ENCODE peak calls at places on chromosome 16, in eight cellular contexts. F, Y, P, T, B, E, L and J are unnamed samples.

GRCh38 chr16:46658925-46659324 is 30.1 kb downstream of the VPS35 start:
- DNase-seq in F (no peak), Y (peak; percentile 34), P (no peak), T (no peak), B (no peak), E (no peak), L (no peak), J (peak; percentile 70)

GRCh38 chr16:85466989-85467388 is 146.1 kb upstream of the GSE1 start:
- DNase-seq in F (no peak), Y (no peak), P (no peak), T (no peak), B (no peak), E (no peak), L (no peak), J (peak; percentile 76)

GRCh38 chr16:86095906-86096485 is 197.0 kb downstream of the IRF8 start:
- DNase-seq in F (no peak), Y (no peak), P (no peak), T (no peak), B (no peak), E (no peak), L (no peak), J (no peak)

GRCh38 chr16:30780021-30780420 is 7.0 kb downstream of the ZNF629 start:
- DNase-seq in F (no peak), Y (no peak), P (no peak), T (no peak), B (no peak), E (no peak), L (no peak), J (no peak)

GRCh38 chr16:85027968-85028637 is 508 bp downstream of the KIAA0513 start:
- DNase-seq in F (no peak), Y (no peak), P (no peak), T (no peak), B (no peak), E (no peak), L (no peak), J (no peak)

GRCh38 chr16:57245472-57246113 is 534 bp downstream of the ARL2BP start:
- DNase-seq in F (peak; percentile 40), Y (peak; percentile 38), P (peak; percentile 8), T (no peak), B (peak; percentile 24), E (peak; percentile 50), L (no peak), J (no peak)

GRCh38 chr16:79451196-79451816 is 149.2 kb downstream of the MAF start:
- DNase-seq in F (no peak), Y (no peak), P (no peak), T (no peak), B (no peak), E (no peak), L (no peak), J (no peak)

GRCh38 chr16:11253995-11254912 is 1.8 kb downstream of the SOCS1 start:
- DNase-seq in F (no peak), Y (no peak), P (no peak), T (peak; percentile 16), B (no peak), E (no peak), L (no peak), J (no peak)

GRCh38 chr16:67719778-67720144 is 645 bp upstream of the GFOD2 start:
- DNase-seq in F (no peak), Y (peak; percentile 40), P (no peak), T (peak; percentile 63), B (peak; percentile 21), E (peak; percentile 20), L (no peak), J (peak; percentile 61)

GRCh38 chr16:56195151-56195550 is 3.9 kb downstream of the GNAO1 start:
- DNase-seq in F (no peak), Y (no peak), P (no peak), T (no peak), B (no peak), E (peak; percentile 46), L (no peak), J (no peak)

GRCh38 chr16:1152123-1152638 is 725 bp upstream of the CACNA1H start:
- DNase-seq in F (no peak), Y (no peak), P (no peak), T (no peak), B (no peak), E (no peak), L (no peak), J (peak; percentile 86)

GRCh38 chr16:88383401-88384221 is 852 bp downstream of the ZNF469 start:
- DNase-seq in F (peak; percentile 43), Y (no peak), P (peak; percentile 28), T (peak; percentile 63), B (no peak), E (no peak), L (no peak), J (no peak)
- TF ChIP-seq CTCF in F (peak; percentile 49), Y (no peak), P (peak; percentile 65), T (peak; percentile 57), B (peak; percentile 51), E (no peak), L (peak; percentile 52), J (peak; percentile 47)

DNA sequence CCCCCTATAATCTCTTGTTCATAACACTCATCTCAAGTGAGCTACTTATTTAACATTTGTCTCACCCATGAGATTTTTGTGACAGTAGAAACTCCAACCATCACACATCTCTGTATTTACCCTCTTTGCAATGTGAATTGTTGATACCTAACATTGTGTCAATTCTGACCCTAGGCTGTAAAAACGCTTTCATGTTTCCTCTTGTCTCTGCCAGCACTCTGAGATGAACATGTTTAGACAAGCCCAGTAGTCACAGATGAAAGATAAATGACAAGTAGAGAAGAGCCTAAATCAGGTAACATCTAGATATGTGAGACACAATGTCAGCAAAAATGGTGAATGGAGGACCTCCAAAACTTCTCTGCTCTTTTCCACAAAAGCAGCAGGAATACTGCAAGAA is 1254.5 kb upstream of the GOT2 start:
- DNase-seq in F (no peak), Y (no peak), P (no peak), T (no peak), B (no peak), E (no peak), L (no peak), J (no peak)
- H3K9me3 ChIP-seq in F (no peaks in the 10 kb centered on the region), Y (peaks cover 8% of the 10 kb centered on the region), P (peaks cover 31% of the 10 kb centered on the region), T (peaks cover 5% of the 10 kb centered on the region), B (no peaks in the 10 kb centered on the region), E (no peaks in the 10 kb centered on the region), L (peaks cover 33% of the 10 kb centered on the region), J (no peaks in the 10 kb centered on the region)

GRCh38 chr16:23944381-23944780 is 108.6 kb downstream of the PRKCB start:
- DNase-seq in F (no peak), Y (no peak), P (no peak), T (no peak), B (no peak), E (no peak), L (no peak), J (no peak)
- TF ChIP-seq POLR2A in F (no peak), Y (no peak), P (no peak), T (no peak), B (no peak), E (no peak), L (no peak), J (no peak)

GRCh38 chr16:23048164-23048563 is 101.1 kb downstream of the USP31 start:
- DNase-seq in F (no peak), Y (no peak), P (no peak), T (no peak), B (no peak), E (no peak), L (no peak), J (no peak)
- TF ChIP-seq CTCF in F (no peak), Y (no peak), P (no peak), T (no peak), B (no peak), E (no peak), L (no peak), J (no peak)

GRCh38 chr16:47834485-47835024 is 321.2 kb downstream of the ABCC12 start:
- DNase-seq in F (no peak), Y (no peak), P (no peak), T (no peak), B (no peak), E (no peak), L (no peak), J (no peak)

DNA sequence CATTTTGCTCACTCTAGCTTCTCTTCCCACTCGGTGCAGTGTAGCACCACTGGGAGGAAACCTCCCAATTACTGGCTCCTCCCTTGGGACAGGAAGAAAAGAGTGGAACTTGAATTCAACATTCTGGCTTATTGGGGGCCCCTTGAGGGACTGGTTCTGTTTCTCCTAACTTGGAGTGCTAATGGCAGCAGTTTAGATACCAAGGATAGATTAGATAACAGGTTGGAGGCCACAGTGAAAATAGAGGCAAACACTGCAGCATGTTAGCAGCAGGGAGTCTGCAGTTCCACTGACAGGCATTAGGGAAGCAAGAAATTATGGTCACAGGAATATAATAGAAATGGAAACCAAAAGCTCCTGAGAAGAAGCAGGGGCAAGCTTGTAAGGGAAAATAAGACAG is 322.0 kb downstream of the ABCC12 start:
- DNase-seq in F (no peak), Y (no peak), P (no peak), T (no peak), B (no peak), E (no peak), L (no peak), J (no peak)
- H3K9me3 ChIP-seq in F (no peaks in the 10 kb centered on the region), Y (peaks cover 3% of the 10 kb centered on the region), P (no peaks in the 10 kb centered on the region), T (peaks cover 4% of the 10 kb centered on the region), B (no peaks in the 10 kb centered on the region), E (peaks cover 20% of the 10 kb centered on the region), L (peaks cover 43% of the 10 kb centered on the region), J (peaks cover 6% of the 10 kb centered on the region)

GRCh38 chr16:89892635-89893034 is 19.2 kb downstream of the TCF25 start:
- DNase-seq in F (no peak), Y (no peak), P (no peak), T (no peak), B (no peak), E (no peak), L (no peak), J (no peak)

GRCh38 chr16:89890200-89890599 is 16.8 kb downstream of the TCF25 start:
- DNase-seq in F (no peak), Y (no peak), P (no peak), T (no peak), B (no peak), E (no peak), L (no peak), J (no peak)

GRCh38 chr16:89893642-89894548 is 20.5 kb downstream of the TCF25 start:
- DNase-seq in F (no peak), Y (no peak), P (no peak), T (no peak), B (no peak), E (no peak), L (no peak), J (no peak)

GRCh38 chr16:89892055-89892630 is 18.8 kb downstream of the TCF25 start:
- DNase-seq in F (no peak), Y (no peak), P (no peak), T (no peak), B (no peak), E (no peak), L (no peak), J (no peak)

GRCh38 chr16:89890886-89891657 is 17.7 kb downstream of the TCF25 start:
- DNase-seq in F (no peak), Y (no peak), P (no peak), T (no peak), B (no peak), E (no peak), L (no peak), J (no peak)
- TF ChIP-seq POLR2A in F (no peak), Y (no peak), P (no peak), T (no peak), B (no peak), E (no peak), L (no peak), J (no peak)